ENCODE peak calls at places on chromosomes 13 and 19, in six cellular contexts. G is effector CD4-positive, alpha-beta T cell; O is HCT116; H is activated T-cell treated with anti-CD3 and anti-CD28 coated beads, Interleukin-2, amount 50 U/mL, for 1 hour; E is effector memory CD4-positive, alpha-beta T cell; Q is stimulated activated CD8-positive, alpha-beta memory T cell treated with anti-CD3 and anti-CD28 coated beads, Interleukin-7, amount 100 ng/mL, for 1 hour. I is an unnamed sample.

GRCh38 chr13:98416408-98416807 is 160.5 kb downstream of the STK24 start:
- DNase-seq in Q (no peak), E (no peak), H (no peak), O (no peak), G (no peak), I (no peak)

GRCh38 chr19:3606174-3606689 is 443 bp downstream of the TBXA2R start:
- DNase-seq in G (no peak), E (peak), Q (no peak), H (peak), O (peak), I (peak)

GRCh38 chr19:2984196-2984490 is 6.8 kb downstream of the TLE6 start:
- DNase-seq in G (no peak), O (no peak), E (no peak), Q (no peak), H (no peak), I (no peak)

GRCh38 chr13:96994030-96994848 is at the start of gene OXGR1:
- DNase-seq in O (no peak), G (no peak), H (no peak), Q (no peak), E (no peak), I (peak)

GRCh38 chr19:14561832-14562351 is 10.0 kb downstream of the NDUFB7 start:
- DNase-seq in Q (no peak), E (no peak), O (no peak), H (no peak), G (no peak), I (peak)

GRCh38 chr19:4705413-4706131 is 18.1 kb downstream of the DPP9 start:
- DNase-seq in O (no peak), H (no peak), E (no peak), Q (no peak), G (no peak), I (no peak)

GRCh38 chr13:100673376-100673830 is 1.2 kb downstream of the TMTC4 start:
- DNase-seq in O (no peak), Q (no peak), H (no peak), E (no peak), G (no peak), I (peak)

GRCh38 chr19:8161135-8161646 is 11.8 kb upstream of the FBN3 start:
- DNase-seq in O (peak), E (no peak), Q (no peak), H (no peak), G (no peak), I (peak)

GRCh38 chr13:45410466-45410865 is 7.7 kb downstream of the SLC25A30 start:
- DNase-seq in Q (no peak), O (no peak), G (no peak), H (no peak), E (no peak), I (no peak)

GRCh38 chr19:19661675-19662251 is 1.7 kb downstream of the ATP13A1 start:
- DNase-seq in O (no peak), H (no peak), Q (no peak), E (peak), G (no peak), I (no peak)

GRCh38 chr13:75635621-75636338 is at the start of gene LMO7:
- DNase-seq in H (peak), G (no peak), Q (peak), E (peak), O (no peak), I (peak)

GRCh38 chr13:103218253-103218652 is 152.0 kb upstream of the SLC10A2 start:
- DNase-seq in O (no peak), Q (no peak), E (no peak), G (no peak), H (no peak), I (no peak)

GRCh38 chr13:106182404-106182803 is 353.1 kb downstream of the EFNB2 start:
- DNase-seq in G (no peak), H (no peak), Q (no peak), E (no peak), O (peak), I (no peak)

GRCh38 chr19:275958-276646 is 15.1 kb downstream of the PLPP2 start:
- DNase-seq in E (no peak), Q (no peak), O (no peak), G (no peak), H (no peak), I (no peak)

GRCh38 chr13:93248627-93249047 is 22.0 kb downstream of the GPC6 start:
- DNase-seq in G (no peak), Q (no peak), E (no peak), H (no peak), O (no peak), I (peak)

GRCh38 chr19:49362926-49363264 is 679 bp upstream of the TEAD2 start:
- DNase-seq in O (no peak), Q (no peak), E (no peak), H (peak), G (no peak), I (no peak)

GRCh38 chr19:42114412-42114811 is 17.8 kb downstream of the POU2F2 start:
- DNase-seq in Q (no peak), H (no peak), O (no peak), E (no peak), G (no peak), I (peak)

GRCh38 chr13:31850041-31850440 is 110.7 kb downstream of the RXFP2 start:
- DNase-seq in Q (no peak), G (no peak), E (no peak), O (no peak), H (no peak), I (no peak)

GRCh38 chr13:64643066-64643465 is 2587.1 kb downstream of the PCDH9 start:
- DNase-seq in E (no peak), Q (no peak), G (no peak), H (no peak), O (no peak), I (no peak)

GRCh38 chr13:30884543-30884942 is 21.5 kb upstream of the MEDAG start:
- DNase-seq in E (no peak), G (no peak), O (no peak), Q (no peak), H (no peak), I (peak)

GRCh38 chr13:65926750-65927171 is 1303.4 kb downstream of the PCDH9 start:
- DNase-seq in E (no peak), O (peak), Q (no peak), H (no peak), G (no peak), I (peak)

GRCh38 chr19:55426042-55426441 is 17.1 kb downstream of the SHISA7 start:
- DNase-seq in G (no peak), Q (no peak), H (no peak), O (no peak), E (no peak), I (no peak)

GRCh38 chr13:30978981-30979956 is 46.8 kb downstream of the TEX26 start:
- DNase-seq in H (peak), E (peak), O (peak), Q (no peak), G (no peak), I (peak)

GRCh38 chr13:75749407-75749806 is 113.3 kb downstream of the LMO7 start:
- DNase-seq in O (no peak), G (no peak), H (no peak), E (no peak), Q (no peak), I (peak)

GRCh38 chr13:110445722-110446569 is 115.6 kb downstream of the RAB20 start:
- DNase-seq in H (no peak), E (no peak), Q (no peak), G (no peak), O (no peak), I (no peak)